ENCODE peak calls at places on chromosome 1, in nine cellular contexts. D, Z, S, I, O, U, G, W and T are unnamed samples.

GRCh38 chr1:159960721-159961381 is 6.8 kb upstream of the SLAMF9 start:
- DNase-seq in D (no peak), Z (no peak), S (peak; percentile 88), I (peak; percentile 99), O (peak; percentile 79), U (no peak), G (peak; percentile 17), W (no peak), T (no peak)

GRCh38 chr1:244920911-244921310 is 56.6 kb upstream of the HNRNPU start:
- DNase-seq in D (peak; percentile 56), Z (no peak), S (no peak), I (no peak), O (no peak), U (no peak), G (no peak), W (no peak), T (no peak)

GRCh38 chr1:79899914-79900313 is 893.4 kb upstream of the ADGRL4 start:
- DNase-seq in D (no peak), Z (no peak), S (no peak), I (peak; percentile 96), O (peak; percentile 81), U (no peak), G (peak; percentile 99), W (no peak), T (no peak)

GRCh38 chr1:230550428-230550827 is 91.9 kb upstream of the COG2 start:
- DNase-seq in D (no peak), Z (no peak), S (no peak), I (no peak), O (no peak), U (no peak), G (no peak), W (no peak), T (no peak)

GRCh38 chr1:221962385-221962784 is 220.5 kb upstream of the DUSP10 start:
- DNase-seq in D (no peak), Z (no peak), S (no peak), I (no peak), O (no peak), U (no peak), G (no peak), W (no peak), T (no peak)

GRCh38 chr1:89889336-89889640 is 68.5 kb downstream of the LRRC8D start:
- DNase-seq in D (no peak), Z (no peak), S (no peak), I (peak; percentile 55), O (no peak), U (no peak), G (no peak), W (no peak), T (no peak)

GRCh38 chr1:8118031-8118451 is 91.9 kb upstream of the ERRFI1 start:
- DNase-seq in D (no peak), Z (peak; percentile 39), S (no peak), I (no peak), O (no peak), U (no peak), G (no peak), W (no peak), T (no peak)

GRCh38 chr1:53567458-53568250 is 108.5 kb downstream of the DMRTB1 start:
- DNase-seq in D (no peak), Z (no peak), S (no peak), I (no peak), O (no peak), U (peak; percentile 47), G (no peak), W (no peak), T (no peak)

GRCh38 chr1:101453844-101454243 is 217.0 kb downstream of the S1PR1 start:
- DNase-seq in D (no peak), Z (no peak), S (no peak), I (no peak), O (no peak), U (no peak), G (no peak), W (no peak), T (no peak)

GRCh38 chr1:153441238-153441755 is 19.2 kb downstream of the S100A7 start:
- DNase-seq in D (no peak), Z (no peak), S (no peak), I (no peak), O (no peak), U (peak; percentile 51), G (no peak), W (no peak), T (no peak)

GRCh38 chr1:117611121-117611601 is 5.3 kb downstream of the TENT5C start:
- DNase-seq in D (no peak), Z (no peak), S (no peak), I (no peak), O (no peak), U (no peak), G (no peak), W (no peak), T (no peak)

GRCh38 chr1:26690157-26690556 is 5.7 kb upstream of the ARID1A start:
- DNase-seq in D (no peak), Z (no peak), S (no peak), I (no peak), O (no peak), U (no peak), G (no peak), W (no peak), T (no peak)

GRCh38 chr1:152752225-152752624 is 5.6 kb upstream of the KPRP start:
- DNase-seq in D (no peak), Z (no peak), S (no peak), I (peak; percentile 40), O (no peak), U (no peak), G (peak; percentile 56), W (no peak), T (no peak)

GRCh38 chr1:57165546-57165945 is 199.7 kb upstream of the C8B start:
- DNase-seq in D (no peak), Z (no peak), S (no peak), I (peak; percentile 54), O (no peak), U (no peak), G (no peak), W (no peak), T (no peak)

GRCh38 chr1:167926486-167926997 is 9.9 kb upstream of the DCAF6 start:
- DNase-seq in D (no peak), Z (peak; percentile 18), S (no peak), I (no peak), O (no peak), U (no peak), G (no peak), W (no peak), T (peak; percentile 97)

GRCh38 chr1:3564921-3565831 is 46.1 kb downstream of the MEGF6 start:
- DNase-seq in D (peak; percentile 38), Z (peak; percentile 75), S (no peak), I (peak; percentile 35), O (no peak), U (peak; percentile 80), G (no peak), W (no peak), T (no peak)

DNA sequence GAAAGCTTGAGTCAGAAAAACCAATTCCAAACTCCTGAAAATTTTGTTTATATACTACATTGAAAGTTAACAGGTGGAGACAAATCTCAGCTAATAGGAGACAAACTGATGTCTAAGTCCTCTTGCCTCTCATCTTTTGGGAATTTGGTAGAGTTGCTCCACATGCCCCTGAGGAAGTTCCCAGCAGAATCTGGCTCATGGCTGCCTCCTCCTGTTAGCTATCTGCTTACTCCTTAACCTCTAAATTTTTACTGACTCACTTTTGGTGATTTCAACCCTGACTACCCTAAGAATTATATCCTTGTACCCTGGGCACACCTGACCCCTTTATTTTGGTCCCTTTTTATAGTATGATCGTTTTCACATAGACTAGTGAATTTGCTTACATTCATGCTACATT is 633.7 kb upstream of the USP24 start:
- DNase-seq in D (no peak), Z (peak; percentile 65), S (no peak), I (peak; percentile 69), O (no peak), U (no peak), G (peak; percentile 64), W (no peak), T (no peak)
- TF ChIP-seq CTCF in D (no peak), Z (peak; percentile 58), S (peak; percentile 42), I (peak; percentile 39), O (peak; percentile 59), U (no peak), G (peak; percentile 43), W (no peak), T (peak; percentile 20)

GRCh38 chr1:15454256-15454655 is 2.3 kb upstream of the CELA2A start:
- DNase-seq in D (no peak), Z (no peak), S (no peak), I (peak; percentile 68), O (peak; percentile 63), U (no peak), G (peak; percentile 44), W (no peak), T (no peak)
- H3K4me3 ChIP-seq in D (no peak overlapping the region), Z (no peak overlapping the region), S (no peak overlapping the region), I (no peak overlapping the region), O (no peak overlapping the region), U (no peak overlapping the region), G (no peak overlapping the region), W (no peak overlapping the region), T (no peak overlapping the region)

DNA sequence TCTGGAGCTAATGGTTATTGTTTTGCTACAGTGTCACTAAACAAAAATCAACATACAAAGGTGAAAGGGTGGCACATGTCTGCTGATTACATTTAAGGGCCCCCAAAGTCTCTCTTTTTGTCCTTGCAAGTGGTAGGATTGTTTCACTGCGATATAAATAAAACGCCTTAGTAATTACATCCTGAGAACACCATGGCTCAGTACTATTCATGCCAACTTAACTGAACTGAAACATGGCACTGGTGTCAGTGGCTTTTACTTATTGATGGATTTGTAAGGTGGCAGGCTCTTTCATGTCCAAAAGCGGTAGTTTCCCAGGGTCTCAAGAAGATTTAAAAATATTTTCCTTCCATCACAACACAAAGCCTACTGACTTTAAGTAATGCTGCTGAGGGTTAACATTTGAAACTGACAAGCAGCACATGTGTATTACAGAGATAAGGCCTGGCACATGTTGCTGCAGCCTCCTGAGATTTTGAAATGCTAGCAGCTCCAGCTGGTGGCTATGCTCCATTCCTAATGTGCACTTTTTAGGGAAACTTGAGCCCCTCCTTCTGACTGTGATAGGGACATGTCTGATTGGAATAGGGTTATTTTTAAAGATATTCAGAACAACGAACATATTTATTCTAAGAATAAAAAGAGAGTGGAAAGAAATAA is 86.8 kb downstream of the ATP1B1 start:
- DNase-seq in D (no peak), Z (no peak), S (no peak), I (peak; percentile 75), O (no peak), U (no peak), G (peak; percentile 1), W (peak; percentile 21), T (no peak)
- TF ChIP-seq CTCF in D (no peak), Z (no peak), S (no peak), I (peak; percentile 23), O (no peak), U (no peak), G (no peak), W (peak; percentile 54), T (no peak)

DNA sequence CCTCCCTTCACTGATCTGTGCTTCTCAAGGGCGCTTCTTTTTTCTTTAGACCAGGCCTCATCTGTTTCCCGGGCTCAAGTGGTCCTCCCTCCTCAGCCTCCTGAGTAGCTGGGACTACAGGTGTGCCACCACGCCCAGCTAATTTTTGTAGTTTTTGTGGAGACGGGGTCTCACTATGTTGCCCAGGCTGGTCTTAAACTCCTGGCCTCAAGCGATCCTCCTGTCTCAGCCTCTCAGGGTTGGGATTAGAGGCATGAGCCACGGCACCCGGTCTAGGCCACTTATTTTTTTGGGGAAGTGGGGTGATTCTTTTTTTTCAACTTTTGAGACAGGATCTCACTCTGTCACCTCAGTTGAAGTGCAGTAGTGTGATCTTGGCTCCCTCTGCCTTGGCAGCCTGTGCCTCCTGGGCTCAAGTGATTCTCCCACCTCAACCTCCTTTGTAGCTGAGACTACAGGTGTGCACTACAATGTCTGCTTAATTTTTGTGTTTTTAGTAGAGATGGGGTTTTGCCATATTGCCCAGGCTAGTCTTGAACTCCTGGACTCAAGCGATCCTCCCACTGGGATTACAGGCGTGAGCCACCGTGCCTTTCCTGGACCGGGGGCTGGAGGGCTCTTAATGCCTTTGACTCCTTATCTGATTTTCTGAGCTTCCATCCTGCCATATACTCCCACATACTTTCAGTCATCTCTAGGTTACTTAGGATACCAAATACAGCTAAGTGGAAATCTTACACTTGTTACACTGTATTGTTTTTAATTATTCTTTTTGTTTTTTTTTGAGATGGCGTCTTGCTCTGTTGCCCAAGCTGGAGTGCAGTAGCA is 18.9 kb downstream of the MFAP2 start:
- DNase-seq in D (no peak), Z (no peak), S (no peak), I (no peak), O (no peak), U (no peak), G (no peak), W (no peak), T (no peak)
- H3K4me3 ChIP-seq in D (peak overlapping the region; percentile 52), Z (peak overlapping the region; percentile 38), S (peak overlapping the region; percentile 44), I (peak overlapping the region; percentile 54), O (peak overlapping the region; percentile 36), U (peak overlapping the region; percentile 75), G (peak overlapping the region; percentile 35), W (no peak overlapping the region), T (peak overlapping the region; percentile 36)